ENCODE peak calls at places on chromosome 5, in four cellular contexts. One of them, this sample, is unnamed.

GRCh38 chr5:122478741-122479459 is 166.9 kb downstream of the SNCAIP start:
- DNase-seq in RCC 7860: no peak
- DNase-seq in stimulated activated CD4-positive, alpha-beta T cell treated with anti-CD3 and anti-CD28 coated beads, Interleukin-12 subunit alpha, Interleukin-12 subunit beta, amount 100 ng/mL, for 4 hours: no peak
- DNase-seq in brain microvascular endothelial cell: no peak
- DNase-seq in this sample: peak; percentile 27

GRCh38 chr5:158812381-158812780 is 287.3 kb downstream of the EBF1 start:
- DNase-seq in RCC 7860: no peak
- DNase-seq in stimulated activated CD4-positive, alpha-beta T cell treated with anti-CD3 and anti-CD28 coated beads, Interleukin-12 subunit alpha, Interleukin-12 subunit beta, amount 100 ng/mL, for 4 hours: peak; percentile 34
- DNase-seq in brain microvascular endothelial cell: no peak
- DNase-seq in this sample: no peak

GRCh38 chr5:160311491-160312138 is 749 bp downstream of the CCNJL start:
- DNase-seq in stimulated activated CD4-positive, alpha-beta T cell treated with anti-CD3 and anti-CD28 coated beads, Interleukin-12 subunit alpha, Interleukin-12 subunit beta, amount 100 ng/mL, for 4 hours: no peak
- DNase-seq in RCC 7860: no peak
- DNase-seq in brain microvascular endothelial cell: no peak
- DNase-seq in this sample: no peak

GRCh38 chr5:54997081-54997480 is 11.7 kb upstream of the ESM1 start:
- DNase-seq in stimulated activated CD4-positive, alpha-beta T cell treated with anti-CD3 and anti-CD28 coated beads, Interleukin-12 subunit alpha, Interleukin-12 subunit beta, amount 100 ng/mL, for 4 hours: no peak
- DNase-seq in brain microvascular endothelial cell: no peak
- DNase-seq in RCC 7860: no peak
- DNase-seq in this sample: no peak

GRCh38 chr5:138911441-138911840 is 36.3 kb upstream of the LRRTM2 start:
- DNase-seq in RCC 7860: no peak
- DNase-seq in stimulated activated CD4-positive, alpha-beta T cell treated with anti-CD3 and anti-CD28 coated beads, Interleukin-12 subunit alpha, Interleukin-12 subunit beta, amount 100 ng/mL, for 4 hours: no peak
- DNase-seq in brain microvascular endothelial cell: peak; percentile 42
- DNase-seq in this sample: no peak

GRCh38 chr5:132466453-132467291 is 23.9 kb downstream of the IRF1 start:
- DNase-seq in brain microvascular endothelial cell: peak; percentile 86
- DNase-seq in stimulated activated CD4-positive, alpha-beta T cell treated with anti-CD3 and anti-CD28 coated beads, Interleukin-12 subunit alpha, Interleukin-12 subunit beta, amount 100 ng/mL, for 4 hours: no peak
- DNase-seq in RCC 7860: peak; percentile 91
- DNase-seq in this sample: no peak

GRCh38 chr5:31664566-31664965 is 25.6 kb downstream of the PDZD2 start:
- DNase-seq in RCC 7860: peak; percentile 56
- DNase-seq in stimulated activated CD4-positive, alpha-beta T cell treated with anti-CD3 and anti-CD28 coated beads, Interleukin-12 subunit alpha, Interleukin-12 subunit beta, amount 100 ng/mL, for 4 hours: no peak
- DNase-seq in brain microvascular endothelial cell: no peak
- DNase-seq in this sample: no peak

GRCh38 chr5:155564541-155564940 is 551.0 kb downstream of the KIF4B start:
- DNase-seq in RCC 7860: no peak
- DNase-seq in brain microvascular endothelial cell: no peak
- DNase-seq in stimulated activated CD4-positive, alpha-beta T cell treated with anti-CD3 and anti-CD28 coated beads, Interleukin-12 subunit alpha, Interleukin-12 subunit beta, amount 100 ng/mL, for 4 hours: no peak
- DNase-seq in this sample: no peak

GRCh38 chr5:142152383-142152730 is 43.8 kb downstream of the NDFIP1 start:
- DNase-seq in stimulated activated CD4-positive, alpha-beta T cell treated with anti-CD3 and anti-CD28 coated beads, Interleukin-12 subunit alpha, Interleukin-12 subunit beta, amount 100 ng/mL, for 4 hours: no peak
- DNase-seq in brain microvascular endothelial cell: no peak
- DNase-seq in RCC 7860: no peak
- DNase-seq in this sample: no peak

GRCh38 chr5:10499776-10500175 is 58.1 kb downstream of the ROPN1L start:
- DNase-seq in brain microvascular endothelial cell: no peak
- DNase-seq in stimulated activated CD4-positive, alpha-beta T cell treated with anti-CD3 and anti-CD28 coated beads, Interleukin-12 subunit alpha, Interleukin-12 subunit beta, amount 100 ng/mL, for 4 hours: no peak
- DNase-seq in RCC 7860: no peak
- DNase-seq in this sample: no peak

GRCh38 chr5:79540939-79541338 is 27.0 kb upstream of the HOMER1 start:
- DNase-seq in stimulated activated CD4-positive, alpha-beta T cell treated with anti-CD3 and anti-CD28 coated beads, Interleukin-12 subunit alpha, Interleukin-12 subunit beta, amount 100 ng/mL, for 4 hours: no peak
- DNase-seq in RCC 7860: no peak
- DNase-seq in brain microvascular endothelial cell: no peak
- DNase-seq in this sample: no peak

This sample was measured in skeletal muscle cell.